ENCODE peak calls at places on chromosome 2, in seven cellular contexts. I, N, X, E, M, C and B are unnamed samples.

GRCh38 chr2:165369131-165369935 is 100.2 kb upstream of the CSRNP3 start:
- DNase-seq in E (no peak), M (no peak), C (no peak), X (no peak), N (no peak), I (no peak), B (no peak)

GRCh38 chr2:130735200-130735599 is 6.3 kb downstream of the GPR148 start:
- DNase-seq in M (no peak), X (no peak), E (no peak), I (no peak), C (no peak), N (no peak), B (no peak)

GRCh38 chr2:84078466-84078865 is 380.6 kb downstream of the SUCLG1 start:
- DNase-seq in E (no peak), I (no peak), M (no peak), N (no peak), C (no peak), X (no peak), B (no peak)

GRCh38 chr2:66573866-66574265 is 138.9 kb downstream of the MEIS1 start:
- DNase-seq in X (no peak), E (no peak), I (no peak), M (no peak), C (no peak), N (no peak), B (no peak)

GRCh38 chr2:48525269-48525943 is 4.5 kb upstream of the STON1 start:
- DNase-seq in I (no peak), E (peak; percentile 47), M (peak; percentile 50), N (no peak), C (no peak), X (no peak), B (no peak)

GRCh38 chr2:236286866-236287545 is 22.8 kb upstream of the ASB18 start:
- DNase-seq in N (no peak), I (no peak), E (no peak), M (no peak), C (no peak), X (no peak), B (no peak)

GRCh38 chr2:30269771-30270145 is 38.4 kb downstream of the LBH start:
- DNase-seq in C (no peak), N (no peak), X (no peak), M (no peak), I (no peak), E (no peak), B (no peak)

GRCh38 chr2:44743473-44743872 is 198.0 kb upstream of the SIX3 start:
- DNase-seq in X (no peak), I (no peak), E (no peak), N (no peak), M (no peak), C (no peak), B (no peak)

GRCh38 chr2:95262896-95263542 is 11.2 kb upstream of the PROM2 start:
- DNase-seq in N (no peak), C (no peak), E (no peak), I (no peak), M (no peak), X (no peak), B (no peak)